ENCODE peak calls at places on chromosomes 11 and 22, in five cellular contexts. C, S, I, H and B are unnamed samples.

GRCh38 chr22:39317084-39317755 is 2.2 kb downstream of the RPL3 start:
- DNase-seq in S (no peak), I (no peak), C (no peak), H (no peak), B (no peak)

GRCh38 chr22:31569126-31569525 is 72.8 kb downstream of the SFI1 start:
- DNase-seq in I (no peak), H (no peak), S (no peak), C (no peak), B (no peak)

GRCh38 chr11:96259053-96259837 is 83.8 kb downstream of the MAML2 start:
- DNase-seq in H (no peak), I (no peak), S (peak), C (peak), B (no peak)

GRCh38 chr11:57180141-57180561 is 1.6 kb upstream of the LRRC55 start:
- DNase-seq in H (no peak), S (no peak), C (no peak), I (no peak), B (no peak)

GRCh38 chr11:5246772-5247478 is 2.7 kb downstream of the HBG1 start:
- DNase-seq in I (no peak), S (no peak), C (no peak), H (no peak), B (no peak)

GRCh38 chr11:76056881-76057280 is 149.4 kb downstream of the WNT11 start:
- DNase-seq in S (no peak), I (no peak), H (no peak), C (no peak), B (no peak)

GRCh38 chr22:36585841-36586240 is 56.9 kb upstream of the EIF3D start:
- DNase-seq in H (no peak), S (no peak), C (no peak), I (no peak), B (no peak)

GRCh38 chr11:4044971-4045646 is 49.5 kb upstream of the RRM1 start:
- DNase-seq in I (no peak), H (peak), S (no peak), C (no peak), B (no peak)

GRCh38 chr11:120931057-120931779 is 92.7 kb upstream of the TBCEL start:
- DNase-seq in I (no peak), C (no peak), S (no peak), H (no peak), B (no peak)

GRCh38 chr11:126163074-126163700 is 48.3 kb downstream of the RPUSD4 start:
- DNase-seq in S (peak), I (peak), H (no peak), C (peak), B (peak)

GRCh38 chr11:69842746-69843528 is 23.7 kb upstream of the FGF3 start:
- DNase-seq in S (no peak), I (no peak), H (no peak), C (no peak), B (no peak)

GRCh38 chr11:132312616-132313210 is 942.3 kb downstream of the NTM start:
- DNase-seq in H (no peak), C (peak), S (peak), I (peak), B (no peak)

GRCh38 chr22:40583058-40583741 is 53.3 kb downstream of the MRTFA start:
- DNase-seq in I (no peak), H (no peak), S (no peak), C (no peak), B (no peak)

GRCh38 chr22:37440875-37441274 is 13.6 kb upstream of the ELFN2 start:
- DNase-seq in H (no peak), S (no peak), C (no peak), I (no peak), B (no peak)

GRCh38 chr11:2213384-2213842 is 41.8 kb upstream of the TH start:
- DNase-seq in H (peak), S (no peak), C (no peak), I (no peak), B (no peak)

GRCh38 chr22:43440556-43440955 is 28.7 kb downstream of the MPPED1 start:
- DNase-seq in S (no peak), I (no peak), H (no peak), C (no peak), B (no peak)

GRCh38 chr11:120424185-120424969 is 87.2 kb upstream of the GRIK4 start:
- DNase-seq in I (no peak), C (no peak), S (no peak), H (no peak), B (no peak)

GRCh38 chr22:23070418-23071162 is at the start of gene GNAZ:
- DNase-seq in C (no peak), I (no peak), S (peak), H (no peak), B (peak)

GRCh38 chr11:32168924-32169323 is 78.0 kb downstream of the RCN1 start:
- DNase-seq in H (no peak), S (no peak), I (no peak), C (no peak), B (no peak)

GRCh38 chr11:93740802-93741093 is 547 bp downstream of the TAF1D start:
- DNase-seq in I (peak), H (peak), S (peak), C (peak), B (peak)

GRCh38 chr22:40325315-40325714 is 21.0 kb upstream of the ADSL start:
- DNase-seq in C (no peak), I (no peak), S (no peak), H (no peak), B (no peak)

GRCh38 chr11:8681837-8682218 is 637 bp downstream of the TRIM66 start:
- DNase-seq in H (no peak), C (no peak), S (no peak), I (no peak), B (peak)

GRCh38 chr11:74568028-74568427 is 24.4 kb upstream of the POLD3 start:
- DNase-seq in I (no peak), H (no peak), S (no peak), C (no peak), B (no peak)

GRCh38 chr22:30497466-30498150 is 7.9 kb downstream of the SEC14L4 start:
- DNase-seq in C (no peak), I (no peak), H (no peak), S (no peak), B (no peak)

GRCh38 chr22:49677495-49677889 is 150.2 kb downstream of the BRD1 start:
- DNase-seq in S (no peak), C (no peak), H (no peak), I (no peak), B (no peak)

GRCh38 chr11:75667268-75667830 is 1.5 kb downstream of the MAP6 start:
- DNase-seq in C (no peak), I (no peak), S (peak), H (no peak), B (peak)

GRCh38 chr22:22830957-22831688 is 56.5 kb upstream of the IGLL5 start:
- DNase-seq in S (no peak), I (no peak), C (no peak), H (no peak), B (no peak)

GRCh38 chr22:42889290-42889689 is 32.2 kb upstream of the ARFGAP3 start:
- DNase-seq in S (no peak), H (no peak), C (no peak), I (no peak), B (no peak)

GRCh38 chr11:2725367-2726300 is 25.8 kb upstream of the KCNQ1OT1 start:
- DNase-seq in S (peak), H (no peak), I (no peak), C (peak), B (peak)

GRCh38 chr11:129815596-129816461 is at the start of gene TMEM45B:
- DNase-seq in C (no peak), I (no peak), H (no peak), S (no peak), B (peak)

GRCh38 chr11:45924927-45925326 is 2.5 kb downstream of the LARGE2 start:
- DNase-seq in H (peak), S (no peak), I (no peak), C (no peak), B (no peak)

GRCh38 chr11:45920531-45921477 is 1.7 kb upstream of the LARGE2 start:
- DNase-seq in C (no peak), S (no peak), I (no peak), H (no peak), B (peak)

GRCh38 chr11:45924036-45924915 is 1.8 kb downstream of the LARGE2 start:
- DNase-seq in H (peak), I (no peak), S (no peak), C (no peak), B (peak)

GRCh38 chr11:45921561-45922424 is 663 bp upstream of the LARGE2 start:
- DNase-seq in S (no peak), C (no peak), I (no peak), H (peak), B (peak)

GRCh38 chr11:45922425-45923082 is at the start of gene LARGE2:
- DNase-seq in C (no peak), H (peak), I (no peak), S (no peak), B (peak)
- H3K4me3 ChIP-seq in C (no peak), H (peak), I (no peak), S (no peak), B (peak)

GRCh38 chr11:567629-568258 is 7.0 kb downstream of the RASSF7 start:
- DNase-seq in C (no peak), I (no peak), S (peak), H (no peak), B (no peak)

GRCh38 chr11:568306-569259 is 7.7 kb upstream of the PHRF1 start:
- DNase-seq in S (peak), C (peak), H (peak), I (peak), B (peak)

GRCh38 chr11:565921-566509 is 5.2 kb downstream of the RASSF7 start:
- DNase-seq in C (no peak), S (peak), I (no peak), H (no peak), B (no peak)

GRCh38 chr11:569273-569885 is 6.9 kb upstream of the PHRF1 start:
- DNase-seq in C (no peak), S (no peak), H (no peak), I (no peak), B (no peak)

GRCh38 chr11:567036-567628 is 6.4 kb downstream of the RASSF7 start:
- DNase-seq in C (no peak), S (no peak), I (no peak), H (no peak), B (no peak)
- H3K4me3 ChIP-seq in C (peak), S (peak), I (peak), H (no peak), B (no peak)

GRCh38 chr11:112831969-112832368 is 129.3 kb upstream of the NCAM1 start:
- DNase-seq in S (no peak), C (no peak), H (peak), I (no peak), B (no peak)

GRCh38 chr11:112831041-112831440 is 130.2 kb upstream of the NCAM1 start:
- DNase-seq in S (no peak), I (no peak), H (no peak), C (no peak), B (no peak)

GRCh38 chr11:112835556-112835955 is 125.7 kb upstream of the NCAM1 start:
- DNase-seq in S (no peak), H (no peak), I (no peak), C (no peak), B (no peak)

GRCh38 chr11:112837162-112837826 is 123.9 kb upstream of the NCAM1 start:
- DNase-seq in I (no peak), H (no peak), S (no peak), C (no peak), B (peak)

DNA sequence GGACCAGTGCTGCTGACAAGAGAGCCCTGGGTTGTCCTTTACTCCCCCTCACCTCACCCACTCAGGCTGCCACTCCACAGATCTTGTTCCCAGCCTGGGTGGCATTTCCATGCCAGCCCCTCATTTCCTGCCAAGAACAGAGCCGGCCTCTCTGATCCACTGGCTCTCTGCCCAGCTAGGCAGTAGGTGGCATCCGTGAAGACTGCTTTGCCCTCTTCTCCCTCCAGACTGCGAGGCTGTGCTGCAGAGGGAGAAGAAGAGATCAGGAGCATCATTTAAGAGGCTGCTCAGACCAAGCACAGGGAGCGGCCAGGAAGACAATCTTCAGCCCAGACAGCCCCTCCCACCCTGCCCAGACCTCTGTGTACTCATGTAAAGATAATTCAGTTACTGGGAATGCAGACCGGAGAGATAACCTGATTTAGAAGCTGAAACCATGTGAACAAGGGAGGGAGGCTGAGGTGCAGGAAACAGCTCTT is 126.9 kb upstream of the NCAM1 start:
- DNase-seq in I (no peak), H (peak), S (no peak), C (no peak), B (peak)
- H3K4me3 ChIP-seq in I (no peak), H (no peak), S (no peak), C (no peak), B (no peak)

DNA sequence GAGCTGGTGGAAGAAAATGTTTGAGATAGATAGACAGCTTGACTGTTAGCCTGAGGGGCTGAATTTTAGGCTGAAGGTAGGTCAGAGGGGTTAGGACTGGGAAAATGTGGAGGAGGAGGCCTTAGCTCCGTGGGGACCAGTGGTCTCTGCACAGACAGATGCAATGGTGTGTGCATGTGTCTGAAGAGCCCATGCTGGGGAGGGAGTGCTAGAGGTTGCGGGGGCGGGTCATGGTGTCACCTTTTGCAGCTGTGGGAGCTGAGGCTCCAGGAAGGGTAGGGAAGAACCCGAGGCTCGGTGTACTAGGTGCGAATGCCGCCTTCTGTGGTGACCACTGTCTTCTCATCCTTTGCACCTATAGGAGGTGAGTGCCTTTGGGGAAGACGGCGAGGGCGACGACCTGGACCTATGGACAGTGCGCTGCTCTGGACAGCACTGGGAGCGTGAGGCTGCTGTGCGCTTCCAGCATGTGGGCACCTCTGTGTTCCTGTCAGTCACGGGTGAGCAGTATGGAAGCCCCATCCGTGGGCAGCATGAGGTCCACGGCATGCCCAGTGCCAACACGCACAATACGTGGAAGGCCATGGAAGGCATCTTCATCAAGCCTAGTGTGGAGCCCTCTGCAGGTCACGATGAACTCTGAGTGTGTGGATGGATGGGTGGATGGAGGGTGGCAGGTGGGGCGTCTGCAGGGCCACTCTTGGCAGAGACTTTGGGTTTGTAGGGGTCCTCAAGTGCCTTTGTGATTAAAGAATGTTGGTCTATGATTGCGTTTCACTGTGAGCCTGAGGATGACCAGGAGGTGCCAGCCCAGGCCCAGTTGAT is 1.6 kb downstream of the SDF2L1 start:
- DNase-seq in H (no peak), C (no peak), I (no peak), S (no peak), B (no peak)
- H3K4me3 ChIP-seq in H (peak), C (no peak), I (no peak), S (peak), B (peak)

GRCh38 chr11:124760806-124761205 is 1.3 kb downstream of the ESAM start:
- DNase-seq in I (no peak), H (no peak), S (no peak), C (no peak), B (no peak)

GRCh38 chr11:124761301-124762021 is 629 bp downstream of the ESAM start:
- DNase-seq in C (no peak), S (no peak), I (no peak), H (no peak), B (peak)

GRCh38 chr11:124759268-124760204 is 2.6 kb downstream of the ESAM start:
- DNase-seq in S (no peak), I (no peak), C (no peak), H (no peak), B (peak)

GRCh38 chr11:124758355-124759267 is 3.5 kb downstream of the ESAM start:
- DNase-seq in C (peak), I (no peak), S (peak), H (peak), B (peak)

GRCh38 chr11:124760205-124760652 is 1.9 kb downstream of the ESAM start:
- DNase-seq in H (no peak), C (no peak), I (no peak), S (no peak), B (peak)
- H3K4me3 ChIP-seq in H (peak), C (no peak), I (no peak), S (no peak), B (peak)

DNA sequence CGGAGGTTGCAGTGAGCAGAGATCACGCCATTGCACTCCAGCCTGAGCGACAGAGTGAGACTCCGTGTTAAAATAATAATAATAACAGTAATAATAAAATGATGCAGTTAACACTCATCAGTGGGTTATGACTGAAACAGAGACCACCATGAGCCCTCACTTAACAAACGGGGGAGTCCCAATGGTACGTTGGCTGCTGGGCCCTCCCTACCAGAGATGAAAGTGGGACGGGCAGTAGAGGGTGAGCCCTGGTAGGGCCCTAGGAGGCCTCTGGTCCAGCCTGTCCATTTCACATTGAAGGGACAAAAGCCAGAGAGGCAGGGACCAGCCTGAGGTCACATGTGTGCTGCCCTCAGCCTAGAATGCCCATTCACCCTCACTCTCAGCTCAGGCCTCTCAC is 13.7 kb upstream of the KIAA0930 start:
- DNase-seq in H (no peak), I (no peak), C (no peak), S (no peak), B (no peak)
- H3K4me3 ChIP-seq in H (no peak), I (no peak), C (no peak), S (no peak), B (no peak)